ENCODE peak calls at places on chromosomes 2 and 18, in four cellular contexts. S is stimulated activated CD4-positive, alpha-beta T cell treated with anti-CD3 and anti-CD28 coated beads, Interleukin-4, amount 100 ng/mL, for 48 hours; Y is amygdala; L is H54. J is an unnamed sample.

GRCh38 chr2:5980351-5981054 is 288.3 kb downstream of the SOX11 start:
- DNase-seq in S (no peak), L (no peak), Y (no peak), J (no peak)

GRCh38 chr2:176419591-176420071 is 150.4 kb downstream of the MTX2 start:
- DNase-seq in S (no peak), Y (no peak), L (no peak), J (peak)

GRCh38 chr2:51601706-51602105 is 569.8 kb upstream of the NRXN1 start:
- DNase-seq in Y (no peak), L (no peak), S (no peak), J (no peak)

GRCh38 chr18:63040788-63041410 is 278.7 kb downstream of the BCL2 start:
- DNase-seq in Y (no peak), L (no peak), S (no peak), J (no peak)

GRCh38 chr18:64331419-64331818 is 182.5 kb upstream of the LINC00305 start:
- DNase-seq in L (no peak), Y (no peak), S (no peak), J (no peak)

GRCh38 chr2:128424806-128425205 is 106.1 kb upstream of the HS6ST1 start:
- DNase-seq in Y (no peak), S (no peak), L (no peak), J (no peak)

GRCh38 chr2:219010873-219011272 is 17.7 kb upstream of the CRYBA2 start:
- DNase-seq in S (no peak), L (no peak), Y (no peak), J (no peak)

GRCh38 chr18:21740474-21740723 is 193 bp upstream of the MIB1 start:
- DNase-seq in L (peak), Y (peak), S (no peak), J (no peak)

GRCh38 chr2:24083567-24084385 is 858 bp downstream of the TP53I3 start:
- DNase-seq in S (peak), Y (no peak), L (peak), J (peak)

GRCh38 chr2:223860809-223861738 is 23.7 kb upstream of the AP1S3 start:
- DNase-seq in S (no peak), Y (no peak), L (peak), J (peak)

GRCh38 chr2:167333245-167333644 is 445.0 kb downstream of the XIRP2 start:
- DNase-seq in L (no peak), S (no peak), Y (no peak), J (peak)

GRCh38 chr2:235267251-235267650 is 226.6 kb upstream of the AGAP1 start:
- DNase-seq in L (no peak), Y (no peak), S (no peak), J (no peak)

GRCh38 chr2:215216806-215217205 is 78.4 kb upstream of the ABCA12 start:
- DNase-seq in Y (no peak), L (no peak), S (no peak), J (no peak)